ENCODE peak calls at places on chromosome 1, in five cellular contexts. One of them, this sample, is unnamed.

GRCh38 chr1:207958376-207959139 is 47.6 kb upstream of the CD34 start:
- DNase-seq in endothelial cell: no peak
- DNase-seq in HFFc6: no peak
- DNase-seq in endodermal cell: no peak
- DNase-seq in RWPE1: no peak
- DNase-seq in this sample: no peak

GRCh38 chr1:162388615-162389014 is 7.1 kb downstream of the C1orf226 start:
- DNase-seq in endothelial cell: no peak
- DNase-seq in HFFc6: no peak
- DNase-seq in endodermal cell: peak
- DNase-seq in RWPE1: no peak
- DNase-seq in this sample: no peak

GRCh38 chr1:10909697-10910489 is 102.6 kb upstream of the TARDBP start:
- DNase-seq in endothelial cell: peak
- DNase-seq in HFFc6: no peak
- DNase-seq in endodermal cell: peak
- DNase-seq in RWPE1: peak
- DNase-seq in this sample: no peak

GRCh38 chr1:78114034-78114956 is 68.5 kb downstream of the GIPC2 start:
- DNase-seq in endothelial cell: peak
- DNase-seq in HFFc6: peak
- DNase-seq in endodermal cell: peak
- DNase-seq in RWPE1: peak
- DNase-seq in this sample: peak

GRCh38 chr1:38559180-38559874 is 300.2 kb downstream of the RRAGC start:
- DNase-seq in endothelial cell: no peak
- DNase-seq in HFFc6: no peak
- DNase-seq in endodermal cell: peak
- DNase-seq in RWPE1: no peak
- DNase-seq in this sample: no peak

GRCh38 chr1:18962855-18963737 is 6.6 kb upstream of the IFFO2 start:
- DNase-seq in endothelial cell: no peak
- DNase-seq in HFFc6: no peak
- DNase-seq in endodermal cell: no peak
- DNase-seq in RWPE1: no peak
- DNase-seq in this sample: no peak

GRCh38 chr1:205664399-205665108 is 15.8 kb downstream of the SLC45A3 start:
- DNase-seq in endothelial cell: no peak
- DNase-seq in HFFc6: no peak
- DNase-seq in endodermal cell: peak
- DNase-seq in RWPE1: peak
- DNase-seq in this sample: no peak

GRCh38 chr1:10973552-10973951 is 38.9 kb upstream of the TARDBP start:
- DNase-seq in endothelial cell: no peak
- DNase-seq in HFFc6: no peak
- DNase-seq in endodermal cell: peak
- DNase-seq in RWPE1: no peak
- DNase-seq in this sample: peak

GRCh38 chr1:221335161-221336101 is 406.5 kb downstream of the DUSP10 start:
- DNase-seq in endothelial cell: no peak
- DNase-seq in HFFc6: peak
- DNase-seq in endodermal cell: peak
- DNase-seq in RWPE1: no peak
- DNase-seq in this sample: peak

GRCh38 chr1:172973424-172973823 is 77.3 kb downstream of the TNFSF18 start:
- DNase-seq in endothelial cell: no peak
- DNase-seq in HFFc6: no peak
- DNase-seq in endodermal cell: no peak
- DNase-seq in RWPE1: no peak
- DNase-seq in this sample: peak

GRCh38 chr1:231508497-231508896 is 20.0 kb upstream of the TSNAX start:
- DNase-seq in endothelial cell: no peak
- DNase-seq in HFFc6: no peak
- DNase-seq in endodermal cell: no peak
- DNase-seq in RWPE1: no peak
- DNase-seq in this sample: no peak

GRCh38 chr1:18575620-18576019 is 55.0 kb upstream of the PAX7 start:
- DNase-seq in endothelial cell: peak
- DNase-seq in HFFc6: no peak
- DNase-seq in endodermal cell: peak
- DNase-seq in RWPE1: peak
- DNase-seq in this sample: no peak

GRCh38 chr1:231021540-231022031 is 18.5 kb downstream of the FAM89A start:
- DNase-seq in endothelial cell: no peak
- DNase-seq in HFFc6: peak
- DNase-seq in endodermal cell: peak
- DNase-seq in RWPE1: no peak
- DNase-seq in this sample: no peak

GRCh38 chr1:195332102-195332501 is 1276.1 kb downstream of the KCNT2 start:
- DNase-seq in endothelial cell: no peak
- DNase-seq in HFFc6: no peak
- DNase-seq in endodermal cell: no peak
- DNase-seq in RWPE1: no peak
- DNase-seq in this sample: no peak

GRCh38 chr1:58914925-58915324 is 131.1 kb upstream of the JUN start:
- DNase-seq in endothelial cell: no peak
- DNase-seq in HFFc6: no peak
- DNase-seq in endodermal cell: no peak
- DNase-seq in RWPE1: no peak
- DNase-seq in this sample: no peak

GRCh38 chr1:64396817-64397216 is 73.1 kb upstream of the CACHD1 start:
- DNase-seq in endothelial cell: no peak
- DNase-seq in HFFc6: no peak
- DNase-seq in endodermal cell: peak
- DNase-seq in RWPE1: no peak
- DNase-seq in this sample: no peak

GRCh38 chr1:82019512-82019911 is 218.8 kb downstream of the ADGRL2 start:
- DNase-seq in endothelial cell: no peak
- DNase-seq in HFFc6: no peak
- DNase-seq in endodermal cell: no peak
- DNase-seq in RWPE1: no peak
- DNase-seq in this sample: no peak

GRCh38 chr1:82018319-82018718 is 217.6 kb downstream of the ADGRL2 start:
- DNase-seq in endothelial cell: no peak
- DNase-seq in HFFc6: no peak
- DNase-seq in endodermal cell: no peak
- DNase-seq in RWPE1: no peak
- DNase-seq in this sample: no peak

GRCh38 chr1:82013702-82014101 is 213.0 kb downstream of the ADGRL2 start:
- DNase-seq in endothelial cell: no peak
- DNase-seq in HFFc6: no peak
- DNase-seq in endodermal cell: no peak
- DNase-seq in RWPE1: no peak
- DNase-seq in this sample: no peak

GRCh38 chr1:82015444-82015843 is 214.7 kb downstream of the ADGRL2 start:
- DNase-seq in endothelial cell: no peak
- DNase-seq in HFFc6: no peak
- DNase-seq in endodermal cell: no peak
- DNase-seq in RWPE1: no peak
- DNase-seq in this sample: no peak
- TF ChIP-seq CTCF in endothelial cell: no peak
- TF ChIP-seq CTCF in HFFc6: no peak
- TF ChIP-seq CTCF in endodermal cell: peak
- TF ChIP-seq CTCF in RWPE1: no peak
- TF ChIP-seq CTCF in this sample: no peak

GRCh38 chr1:17017435-17017834 is 5.7 kb upstream of the ATP13A2 start:
- DNase-seq in endothelial cell: no peak
- DNase-seq in HFFc6: no peak
- DNase-seq in endodermal cell: no peak
- DNase-seq in RWPE1: no peak
- DNase-seq in this sample: no peak

GRCh38 chr1:17018849-17019248 is 7.1 kb upstream of the ATP13A2 start:
- DNase-seq in endothelial cell: no peak
- DNase-seq in HFFc6: no peak
- DNase-seq in endodermal cell: peak
- DNase-seq in RWPE1: no peak
- DNase-seq in this sample: no peak

GRCh38 chr1:17014671-17015567 is 3.2 kb upstream of the ATP13A2 start:
- DNase-seq in endothelial cell: no peak
- DNase-seq in HFFc6: no peak
- DNase-seq in endodermal cell: peak
- DNase-seq in RWPE1: no peak
- DNase-seq in this sample: no peak

GRCh38 chr1:17013598-17014320 is 2.0 kb upstream of the ATP13A2 start:
- DNase-seq in endothelial cell: no peak
- DNase-seq in HFFc6: no peak
- DNase-seq in endodermal cell: no peak
- DNase-seq in RWPE1: no peak
- DNase-seq in this sample: no peak

DNA sequence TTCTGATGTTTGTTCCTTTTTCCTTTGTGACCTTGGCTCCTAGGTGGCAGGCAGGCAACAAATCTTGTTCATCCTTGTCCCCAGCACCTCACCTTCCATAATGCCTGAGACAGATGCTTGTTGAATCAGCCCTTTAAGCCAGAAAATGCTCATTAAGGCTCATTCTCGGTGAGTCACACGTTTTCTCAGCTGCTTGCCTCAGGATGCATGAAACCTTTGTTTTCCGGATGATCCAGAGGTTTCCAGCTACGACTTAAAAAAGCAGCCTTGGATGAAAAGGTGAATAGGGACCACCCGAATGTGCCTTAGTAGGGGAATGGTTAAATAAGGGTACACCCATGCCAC is 4.6 kb upstream of the ATP13A2 start:
- DNase-seq in endothelial cell: no peak
- DNase-seq in HFFc6: peak
- DNase-seq in endodermal cell: no peak
- DNase-seq in RWPE1: peak
- DNase-seq in this sample: peak
- TF ChIP-seq CTCF in endothelial cell: no peak
- TF ChIP-seq CTCF in HFFc6: no peak
- TF ChIP-seq CTCF in endodermal cell: no peak
- TF ChIP-seq CTCF in RWPE1: no peak
- TF ChIP-seq CTCF in this sample: no peak

GRCh38 chr1:12142141-12142823 is 24.5 kb upstream of the TNFRSF1B start:
- DNase-seq in endothelial cell: no peak
- DNase-seq in HFFc6: no peak
- DNase-seq in endodermal cell: no peak
- DNase-seq in RWPE1: no peak
- DNase-seq in this sample: no peak

GRCh38 chr1:12144969-12145368 is 21.8 kb upstream of the TNFRSF1B start:
- DNase-seq in endothelial cell: no peak
- DNase-seq in HFFc6: no peak
- DNase-seq in endodermal cell: no peak
- DNase-seq in RWPE1: no peak
- DNase-seq in this sample: no peak

GRCh38 chr1:12144236-12144635 is 22.6 kb upstream of the TNFRSF1B start:
- DNase-seq in endothelial cell: no peak
- DNase-seq in HFFc6: no peak
- DNase-seq in endodermal cell: no peak
- DNase-seq in RWPE1: no peak
- DNase-seq in this sample: no peak

GRCh38 chr1:12142891-12143630 is 23.7 kb upstream of the TNFRSF1B start:
- DNase-seq in endothelial cell: no peak
- DNase-seq in HFFc6: no peak
- DNase-seq in endodermal cell: no peak
- DNase-seq in RWPE1: no peak
- DNase-seq in this sample: no peak

GRCh38 chr1:12143631-12144155 is 23.1 kb upstream of the TNFRSF1B start:
- DNase-seq in endothelial cell: no peak
- DNase-seq in HFFc6: peak
- DNase-seq in endodermal cell: no peak
- DNase-seq in RWPE1: peak
- DNase-seq in this sample: peak
- TF ChIP-seq CTCF in endothelial cell: no peak
- TF ChIP-seq CTCF in HFFc6: no peak
- TF ChIP-seq CTCF in endodermal cell: no peak
- TF ChIP-seq CTCF in RWPE1: no peak
- TF ChIP-seq CTCF in this sample: no peak

GRCh38 chr1:33624261-33624990 is 152.0 kb downstream of the ZSCAN20 start:
- DNase-seq in endothelial cell: no peak
- DNase-seq in HFFc6: no peak
- DNase-seq in endodermal cell: peak
- DNase-seq in RWPE1: no peak
- DNase-seq in this sample: no peak

GRCh38 chr1:33626801-33627200 is 154.4 kb downstream of the ZSCAN20 start:
- DNase-seq in endothelial cell: no peak
- DNase-seq in HFFc6: no peak
- DNase-seq in endodermal cell: no peak
- DNase-seq in RWPE1: no peak
- DNase-seq in this sample: no peak

GRCh38 chr1:33623811-33624210 is 151.4 kb downstream of the ZSCAN20 start:
- DNase-seq in endothelial cell: no peak
- DNase-seq in HFFc6: no peak
- DNase-seq in endodermal cell: peak
- DNase-seq in RWPE1: no peak
- DNase-seq in this sample: no peak

GRCh38 chr1:33624991-33625870 is 152.8 kb downstream of the ZSCAN20 start:
- DNase-seq in endothelial cell: no peak
- DNase-seq in HFFc6: no peak
- DNase-seq in endodermal cell: peak
- DNase-seq in RWPE1: no peak
- DNase-seq in this sample: no peak
- TF ChIP-seq CTCF in endothelial cell: peak
- TF ChIP-seq CTCF in HFFc6: peak
- TF ChIP-seq CTCF in endodermal cell: peak
- TF ChIP-seq CTCF in RWPE1: peak
- TF ChIP-seq CTCF in this sample: peak

DNA sequence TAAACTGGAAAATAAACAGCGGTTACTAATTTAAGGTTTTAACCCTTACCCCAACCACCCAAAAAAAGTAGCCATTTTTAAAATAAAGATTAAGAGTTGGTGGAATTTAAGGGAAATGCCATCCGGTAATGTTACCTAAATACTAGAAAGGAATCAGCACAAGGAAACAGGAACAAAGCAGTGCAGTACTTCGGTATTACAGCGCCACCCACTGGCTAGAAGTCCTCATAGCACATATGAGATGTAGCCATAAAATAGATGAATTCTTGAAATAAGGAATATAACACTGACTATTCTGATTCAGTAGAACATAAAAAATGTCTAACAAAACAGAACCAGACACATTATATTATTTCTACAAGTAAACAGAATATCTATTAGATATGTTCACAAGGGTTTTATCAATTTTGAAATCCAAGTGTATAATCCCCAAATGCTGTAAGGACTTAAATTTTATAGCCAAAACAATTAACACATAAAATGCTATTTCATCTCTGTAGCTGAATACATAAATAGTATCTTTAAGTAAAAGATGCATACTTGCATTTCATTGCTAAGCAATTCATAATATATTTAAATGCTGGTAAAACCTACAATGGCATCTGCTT is 58.8 kb downstream of the FRRS1 start:
- DNase-seq in endothelial cell: peak
- DNase-seq in HFFc6: peak
- DNase-seq in endodermal cell: peak
- DNase-seq in RWPE1: peak
- DNase-seq in this sample: peak
- TF ChIP-seq CTCF in endothelial cell: peak
- TF ChIP-seq CTCF in HFFc6: peak
- TF ChIP-seq CTCF in endodermal cell: peak
- TF ChIP-seq CTCF in RWPE1: peak
- TF ChIP-seq CTCF in this sample: peak

GRCh38 chr1:161117681-161118581 is at the start of the genes NIT1 and PFDN2:
- DNase-seq in endothelial cell: peak
- DNase-seq in HFFc6: peak
- DNase-seq in endodermal cell: peak
- DNase-seq in RWPE1: peak
- DNase-seq in this sample: peak
- TF ChIP-seq CTCF in endothelial cell: no peak
- TF ChIP-seq CTCF in HFFc6: no peak
- TF ChIP-seq CTCF in endodermal cell: no peak
- TF ChIP-seq CTCF in RWPE1: no peak
- TF ChIP-seq CTCF in this sample: no peak